ENCODE peak calls at places on chromosomes 3 and 15, in six cellular contexts. E is LNCaP clone FGC, H is colonic mucosa, A is HL-60, T is DND-41, Y is IMR-90. M is an unnamed sample.

GRCh38 chr3:141383555-141384129 is 15.3 kb downstream of the ZBTB38 start:
- DNase-seq in E (no peak), T (no peak), A (no peak), H (no peak), Y (peak), M (no peak)

GRCh38 chr3:30399394-30400181 is 206.8 kb upstream of the TGFBR2 start:
- DNase-seq in A (no peak), E (no peak), T (no peak), H (no peak), Y (peak), M (no peak)

GRCh38 chr3:61080737-61081445 is 170.4 kb downstream of the FHIT start:
- DNase-seq in H (no peak), A (peak), Y (no peak), E (no peak), T (no peak), M (no peak)

GRCh38 chr3:10836676-10837075 is 20.6 kb downstream of the SLC6A11 start:
- DNase-seq in H (no peak), A (no peak), E (no peak), T (no peak), Y (no peak), M (no peak)

GRCh38 chr3:153055217-153055616 is 106.8 kb upstream of the RAP2B start:
- DNase-seq in E (no peak), Y (no peak), A (no peak), H (no peak), T (no peak), M (no peak)

GRCh38 chr15:47431501-47431900 is 285.8 kb upstream of the SEMA6D start:
- DNase-seq in Y (peak), H (no peak), E (no peak), A (no peak), T (no peak), M (no peak)

GRCh38 chr3:124664804-124665203 is 65.4 kb upstream of the UMPS start:
- DNase-seq in E (peak), H (no peak), Y (no peak), T (no peak), A (no peak), M (no peak)

GRCh38 chr3:36729204-36730056 is 34.9 kb downstream of the DCLK3 start:
- DNase-seq in Y (peak), T (no peak), H (no peak), A (no peak), E (peak), M (peak)

GRCh38 chr3:141331370-141332318 is 36.7 kb upstream of the ZBTB38 start:
- DNase-seq in Y (peak), E (no peak), T (no peak), A (no peak), H (no peak), M (no peak)

GRCh38 chr15:41476416-41477048 is 17.1 kb upstream of the ITPKA start:
- DNase-seq in E (peak), A (no peak), T (no peak), H (no peak), Y (peak), M (no peak)

GRCh38 chr3:9079674-9080073 is 116.4 kb upstream of the RAD18 start:
- DNase-seq in Y (no peak), E (no peak), H (no peak), T (no peak), A (no peak), M (no peak)

GRCh38 chr15:50531163-50531562 is 15.3 kb downstream of the USP50 start:
- DNase-seq in H (no peak), A (no peak), T (no peak), E (no peak), Y (no peak), M (no peak)

GRCh38 chr3:191236635-191237034 is 37.6 kb downstream of the OSTN start:
- DNase-seq in A (no peak), H (no peak), E (no peak), T (no peak), Y (peak), M (no peak)

GRCh38 chr3:57127849-57128566 is 37.1 kb downstream of the IL17RD start:
- DNase-seq in E (no peak), H (no peak), Y (no peak), A (no peak), T (no peak), M (no peak)

GRCh38 chr3:34988296-34988695 is 651.0 kb upstream of the ARPP21 start:
- DNase-seq in A (no peak), H (no peak), T (no peak), Y (no peak), E (no peak), M (no peak)

GRCh38 chr3:45387636-45388348 is 584 bp upstream of the LARS2 start:
- DNase-seq in A (no peak), T (no peak), E (no peak), Y (no peak), H (no peak), M (no peak)

GRCh38 chr3:150271578-150271930 is 136.5 kb upstream of the TSC22D2 start:
- DNase-seq in A (no peak), E (no peak), Y (no peak), T (no peak), H (no peak), M (no peak)

GRCh38 chr3:100954990-100955389 is 38.2 kb downstream of the ABI3BP start:
- DNase-seq in H (peak), E (no peak), A (no peak), T (no peak), Y (peak), M (no peak)

GRCh38 chr15:26935322-26935721 is 35.7 kb upstream of the GABRG3 start:
- DNase-seq in H (no peak), E (no peak), A (no peak), T (no peak), Y (no peak), M (no peak)

DNA sequence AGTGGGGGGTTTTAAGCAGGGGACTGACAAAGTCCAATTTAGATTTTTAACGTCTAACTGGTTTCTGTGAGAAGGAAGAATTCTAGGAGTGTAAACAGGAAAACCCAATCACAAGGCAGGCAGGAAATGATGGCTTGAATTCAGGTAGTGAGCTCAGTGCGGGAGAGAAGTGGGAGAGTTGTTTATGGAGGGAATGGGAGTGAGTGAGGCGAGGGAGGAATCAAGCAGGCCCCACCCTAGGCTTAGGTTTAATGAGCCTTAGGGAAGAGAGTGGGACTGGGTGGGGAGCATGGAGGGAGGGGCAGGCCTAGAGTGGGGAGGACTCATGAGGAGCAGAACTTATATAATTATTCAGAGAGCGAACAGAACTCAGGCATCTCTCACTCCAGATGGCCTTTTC is 17.9 kb downstream of the VIPR1 start:
- DNase-seq in T (no peak), A (no peak), Y (no peak), H (peak), E (no peak), M (no peak)
- H3K4me3 ChIP-seq in T (no peak), A (no peak), Y (no peak), H (no peak), E (no peak), M (no peak)

DNA sequence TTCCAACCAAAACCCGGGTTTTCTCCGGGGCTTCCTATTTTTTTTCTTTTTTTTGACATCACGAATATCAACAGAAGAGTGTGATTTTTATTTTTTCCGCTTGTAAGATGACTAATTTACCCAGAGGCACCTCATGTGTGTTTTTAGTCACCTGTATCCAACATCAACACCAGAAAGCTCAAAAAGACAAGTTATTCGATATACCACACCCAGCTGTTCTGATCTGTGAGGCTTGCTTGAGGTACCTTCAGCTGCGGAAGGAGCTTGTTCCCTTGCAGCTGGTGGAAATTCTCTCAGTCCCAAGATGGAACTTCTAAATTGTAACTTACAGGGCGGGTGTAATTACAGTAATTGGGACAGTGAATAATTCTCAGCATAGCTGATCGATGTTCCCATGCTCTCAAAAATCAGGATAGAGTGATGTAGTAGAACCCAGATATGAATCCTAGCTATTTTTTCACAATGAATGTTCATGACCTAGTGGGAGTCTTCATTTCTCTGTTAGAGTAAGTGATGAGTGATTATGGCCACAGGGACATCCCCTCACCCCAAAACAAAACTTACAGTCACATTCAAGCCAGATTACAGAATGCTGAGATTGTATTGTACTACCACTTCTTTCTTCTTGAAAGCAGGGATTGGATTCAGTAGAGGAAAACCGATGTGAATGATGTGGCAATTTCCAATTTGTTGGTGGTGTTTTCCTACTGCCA is 232.1 kb downstream of the AGBL1 start:
- DNase-seq in E (no peak), Y (no peak), A (no peak), T (no peak), H (no peak), M (no peak)
- H3K4me3 ChIP-seq in E (no peak), Y (no peak), A (no peak), T (no peak), H (no peak), M (no peak)

DNA sequence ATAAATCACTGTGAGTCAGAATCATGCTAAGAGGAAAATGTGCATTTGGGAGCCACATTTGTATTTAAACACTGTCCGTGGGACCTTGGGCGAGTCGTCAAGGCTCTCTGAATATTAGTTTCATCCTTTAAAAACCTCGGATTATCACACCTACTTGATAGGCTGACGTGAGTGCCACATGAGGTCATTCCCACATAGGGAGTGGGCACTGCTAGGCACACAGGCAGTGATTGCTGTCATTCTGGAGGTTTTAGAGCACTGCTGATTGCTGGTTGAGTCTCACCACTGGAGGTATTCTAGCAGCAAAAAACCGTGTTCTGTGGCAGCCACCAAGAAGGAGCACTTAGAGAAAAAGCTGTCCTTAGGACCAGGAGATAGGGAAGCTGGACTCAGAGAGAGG is 20.8 kb upstream of the POLR2M start:
- DNase-seq in Y (no peak), E (no peak), T (no peak), A (no peak), H (no peak), M (no peak)
- H3K4me3 ChIP-seq in Y (no peak), E (no peak), T (no peak), A (no peak), H (no peak), M (no peak)

GRCh38 chr3:133674290-133674912 is 12.7 kb upstream of the TOPBP1 start:
- DNase-seq in T (no peak), A (no peak), E (no peak), H (no peak), Y (no peak), M (no peak)
- H3K4me3 ChIP-seq in T (no peak), A (no peak), E (no peak), H (no peak), Y (no peak), M (no peak)

GRCh38 chr3:82640254-82640653 is 878.8 kb upstream of the GBE1 start:
- DNase-seq in E (no peak), H (no peak), Y (no peak), T (no peak), A (no peak), M (no peak)
- H3K4me3 ChIP-seq in E (no peak), H (no peak), Y (no peak), T (no peak), A (no peak), M (no peak)

DNA sequence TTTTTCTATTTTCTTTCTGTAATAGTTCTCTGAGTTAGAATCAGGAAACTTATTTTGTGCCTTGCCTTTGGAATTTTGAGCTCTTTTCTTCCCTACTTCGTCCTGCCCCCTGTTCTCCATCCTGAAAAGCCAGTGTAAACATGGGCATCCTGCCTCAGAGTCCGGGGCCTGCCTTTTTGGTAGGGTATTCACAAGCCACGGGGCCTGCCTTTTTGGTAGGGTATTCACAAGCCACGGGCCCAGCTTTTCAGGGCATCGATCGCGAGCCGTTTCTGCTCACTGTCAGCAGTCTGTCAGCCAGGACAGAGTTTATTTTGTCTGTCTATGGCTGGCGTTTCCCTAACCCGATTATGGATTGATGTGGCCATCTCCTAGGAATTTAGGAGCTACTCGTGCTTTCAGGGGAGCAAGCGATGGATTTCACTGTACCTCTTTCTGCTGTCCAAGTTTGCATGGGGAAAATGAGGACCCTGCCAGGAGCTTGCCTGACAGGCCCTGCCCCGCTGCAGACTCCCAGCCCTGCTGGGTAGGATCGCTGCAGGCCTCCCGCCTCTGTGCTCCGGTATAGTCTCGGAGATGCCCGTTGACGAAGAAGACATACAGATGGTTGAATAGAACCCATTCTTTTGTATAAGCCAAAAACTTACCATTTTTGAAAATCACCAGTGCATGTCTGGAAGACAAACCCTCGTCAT is 12.8 kb downstream of the SYNM start:
- DNase-seq in A (no peak), T (no peak), E (no peak), H (no peak), Y (no peak), M (no peak)
- H3K4me3 ChIP-seq in A (no peak), T (no peak), E (no peak), H (no peak), Y (no peak), M (no peak)

GRCh38 chr3:58723197-58723596 is 56.6 kb upstream of the FAM3D start:
- DNase-seq in Y (peak), E (no peak), T (no peak), A (no peak), H (no peak), M (no peak)
- H3K4me3 ChIP-seq in Y (no peak), E (no peak), T (no peak), A (no peak), H (no peak), M (no peak)

GRCh38 chr3:157543491-157544035 is 40.3 kb upstream of the VEPH1 start:
- DNase-seq in H (no peak), T (no peak), Y (no peak), E (no peak), A (no peak), M (no peak)
- H3K4me3 ChIP-seq in H (peak), T (no peak), Y (peak), E (no peak), A (no peak), M (no peak)

GRCh38 chr3:48446043-48446424 is 503 bp upstream of the ATRIP start:
- DNase-seq in Y (no peak), E (no peak), T (no peak), H (no peak), A (no peak), M (no peak)

GRCh38 chr3:48439820-48440589 is at the start of the genes CCDC51 and TMA7:
- DNase-seq in T (peak), Y (peak), E (peak), A (peak), H (peak), M (peak)

GRCh38 chr3:48440590-48440958 is 517 bp downstream of the TMA7 start:
- DNase-seq in A (no peak), E (no peak), T (no peak), Y (no peak), H (no peak), M (no peak)

GRCh38 chr3:48445277-48445882 is 1.2 kb upstream of the ATRIP start:
- DNase-seq in A (no peak), T (no peak), Y (no peak), E (no peak), H (no peak), M (no peak)

GRCh38 chr3:48441940-48442339 is 1.9 kb downstream of the TMA7 start:
- DNase-seq in A (no peak), E (no peak), Y (no peak), H (no peak), T (no peak), M (no peak)
- H3K4me3 ChIP-seq in A (no peak), E (no peak), Y (no peak), H (no peak), T (no peak), M (peak)

DNA sequence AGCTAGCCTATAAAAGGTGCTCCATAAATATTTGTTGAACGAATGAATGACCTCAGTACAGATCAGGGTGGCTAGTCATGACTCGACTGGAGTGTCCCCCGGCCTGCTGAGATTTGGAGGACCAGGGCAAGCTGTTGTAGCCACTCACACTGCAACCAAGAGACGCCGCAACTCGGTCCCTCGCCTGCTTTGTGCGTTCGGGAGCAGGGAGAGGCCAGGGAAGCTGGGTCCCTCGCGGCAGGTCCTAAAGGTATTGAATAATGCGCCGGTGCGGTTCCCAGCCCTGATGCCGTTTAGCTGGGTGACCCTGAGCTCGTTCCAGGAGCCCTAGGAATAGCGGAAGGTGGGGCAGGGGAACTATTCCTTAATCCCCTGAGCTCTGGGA is 1.8 kb downstream of the IGDCC4 start:
- DNase-seq in E (no peak), A (no peak), T (no peak), Y (no peak), H (no peak), M (no peak)
- H3K4me3 ChIP-seq in E (no peak), A (no peak), T (no peak), Y (no peak), H (peak), M (no peak)